ENCODE peak calls at places on chromosomes 13 and 19, in ten cellular contexts. C is pancreas; W is type B pancreatic cell; B is Panc1; R is body of pancreas; N is chondrocyte; F is adrenal gland; V is AG09309; A is ovary; S is CD8-positive, alpha-beta T cell. Q is an unnamed sample.

GRCh38 chr13:39462456-39462855 is 140.5 kb downstream of the LHFPL6 start:
- DNase-seq in S (no peak), F (no peak), A (no peak), N (no peak), W (no peak), V (peak; percentile 68), R (no peak), B (no peak), C (no peak), Q (no peak)

GRCh38 chr19:42267644-42268141 is 1.4 kb upstream of the CIC start:
- DNase-seq in F (no peak), V (no peak), C (peak; percentile 26), W (no peak), B (no peak), A (no peak), S (no peak), R (no peak), N (no peak), Q (no peak)

GRCh38 chr19:2782357-2782935 is 627 bp downstream of the SGTA start:
- DNase-seq in C (no peak), B (no peak), A (no peak), R (no peak), V (no peak), F (no peak), W (no peak), N (no peak), S (no peak), Q (no peak)

GRCh38 chr19:49554701-49555181 is 25.6 kb downstream of the NOSIP start:
- DNase-seq in F (peak; percentile 74), W (no peak), B (no peak), R (peak; percentile 36), V (no peak), C (no peak), A (no peak), N (no peak), S (no peak), Q (no peak)

GRCh38 chr19:58059681-58060080 is 599 bp downstream of the ZNF135 start:
- DNase-seq in S (no peak), W (no peak), F (no peak), B (no peak), R (peak; percentile 12), A (peak; percentile 41), N (no peak), V (no peak), C (no peak), Q (no peak)

GRCh38 chr13:67228909-67229308 is 1.2 kb downstream of the PCDH9 start:
- DNase-seq in W (no peak), V (no peak), S (no peak), A (no peak), C (no peak), N (no peak), F (no peak), R (no peak), B (no peak), Q (no peak)

GRCh38 chr19:17576758-17577532 is 21.5 kb downstream of the COLGALT1 start:
- DNase-seq in A (peak; percentile 47), R (no peak), S (no peak), F (no peak), W (peak; percentile 78), C (peak; percentile 74), N (no peak), V (no peak), B (no peak), Q (peak; percentile 19)

GRCh38 chr13:87887459-87888123 is 216.4 kb downstream of the SLITRK5 start:
- DNase-seq in W (no peak), C (no peak), B (no peak), A (no peak), V (no peak), N (no peak), R (no peak), F (no peak), S (no peak), Q (no peak)

GRCh38 chr13:110629735-110630134 is 14.4 kb downstream of the NAXD start:
- DNase-seq in R (no peak), B (no peak), A (no peak), F (peak; percentile 56), C (no peak), S (no peak), V (no peak), N (no peak), W (no peak), Q (no peak)

GRCh38 chr19:9850235-9850959 is 15.3 kb downstream of the PIN1 start:
- DNase-seq in A (no peak), V (no peak), S (no peak), B (no peak), C (no peak), W (no peak), F (no peak), N (no peak), R (no peak), Q (no peak)

GRCh38 chr13:48578516-48579166 is 45.8 kb upstream of the RCBTB2 start:
- DNase-seq in B (no peak), A (no peak), S (no peak), N (no peak), F (no peak), V (no peak), W (no peak), C (no peak), R (no peak), Q (no peak)

GRCh38 chr13:30572859-30573275 is 44.9 kb upstream of the USPL1 start:
- DNase-seq in W (no peak), F (no peak), V (no peak), S (no peak), A (no peak), R (no peak), C (no peak), B (no peak), N (no peak), Q (peak; percentile 41)

GRCh38 chr13:49258097-49258796 is 10.5 kb downstream of the CDADC1 start:
- DNase-seq in B (no peak), V (no peak), N (no peak), A (no peak), W (no peak), S (no peak), R (no peak), C (no peak), F (no peak), Q (peak; percentile 18)

GRCh38 chr19:5048091-5048726 is 79.3 kb downstream of the KDM4B start:
- DNase-seq in S (peak; percentile 37), V (no peak), W (peak; percentile 91), F (peak; percentile 92), C (peak; percentile 92), A (peak; percentile 85), N (no peak), R (peak; percentile 84), B (no peak), Q (peak; percentile 86)

GRCh38 chr19:10363789-10364281 is 16.5 kb downstream of the TYK2 start:
- DNase-seq in S (no peak), F (no peak), N (no peak), W (no peak), V (no peak), A (no peak), R (no peak), B (no peak), C (no peak), Q (no peak)

GRCh38 chr19:43754562-43755255 is at the start of gene SMG9:
- DNase-seq in C (peak; percentile 100), N (peak; percentile 100), F (peak; percentile 98), W (peak; percentile 100), B (peak; percentile 76), R (peak; percentile 98), S (peak; percentile 98), A (peak; percentile 99), V (peak; percentile 80), Q (peak; percentile 93)
- TF ChIP-seq CTCF in C (no peak), N (no peak), F (no peak), W (no peak), B (no peak), R (peak; percentile 27), S (no peak), A (peak; percentile 27), V (no peak), Q (no peak)

GRCh38 chr19:38263696-38264485 is 482 bp upstream of the SPINT2 start:
- DNase-seq in C (peak; percentile 99), R (peak; percentile 98), W (no peak), N (no peak), S (peak; percentile 70), B (no peak), F (peak; percentile 76), V (no peak), A (peak; percentile 70), Q (peak; percentile 80)

GRCh38 chr19:38262585-38263268 is 1.6 kb upstream of the SPINT2 start:
- DNase-seq in C (no peak), W (no peak), F (no peak), V (no peak), B (no peak), N (no peak), A (no peak), S (no peak), R (no peak), Q (no peak)

GRCh38 chr19:38265213-38265861 is 964 bp downstream of the SPINT2 start:
- DNase-seq in R (peak; percentile 47), B (no peak), V (no peak), A (no peak), S (no peak), C (no peak), N (no peak), F (no peak), W (no peak), Q (no peak)

GRCh38 chr19:38266070-38266469 is 1.7 kb downstream of the SPINT2 start:
- DNase-seq in R (no peak), C (no peak), N (no peak), F (no peak), W (no peak), V (no peak), S (no peak), A (no peak), B (no peak), Q (no peak)

GRCh38 chr19:38264486-38265212 is at the start of gene SPINT2:
- DNase-seq in S (peak; percentile 38), V (no peak), R (no peak), W (peak; percentile 89), A (peak; percentile 54), N (no peak), B (no peak), C (no peak), F (no peak), Q (peak; percentile 56)
- TF ChIP-seq CTCF in S (no peak), V (no peak), R (no peak), W (peak; percentile 23), A (no peak), N (no peak), B (no peak), C (no peak), F (no peak), Q (no peak)

GRCh38 chr19:46488551-46488950 is 7.1 kb downstream of the PNMA8B start:
- DNase-seq in R (no peak), W (no peak), V (no peak), C (peak; percentile 69), F (no peak), N (no peak), S (no peak), A (no peak), B (no peak), Q (no peak)
- TF ChIP-seq CTCF in R (no peak), W (no peak), V (no peak), C (no peak), F (no peak), N (no peak), S (no peak), A (no peak), B (no peak), Q (no peak)

DNA sequence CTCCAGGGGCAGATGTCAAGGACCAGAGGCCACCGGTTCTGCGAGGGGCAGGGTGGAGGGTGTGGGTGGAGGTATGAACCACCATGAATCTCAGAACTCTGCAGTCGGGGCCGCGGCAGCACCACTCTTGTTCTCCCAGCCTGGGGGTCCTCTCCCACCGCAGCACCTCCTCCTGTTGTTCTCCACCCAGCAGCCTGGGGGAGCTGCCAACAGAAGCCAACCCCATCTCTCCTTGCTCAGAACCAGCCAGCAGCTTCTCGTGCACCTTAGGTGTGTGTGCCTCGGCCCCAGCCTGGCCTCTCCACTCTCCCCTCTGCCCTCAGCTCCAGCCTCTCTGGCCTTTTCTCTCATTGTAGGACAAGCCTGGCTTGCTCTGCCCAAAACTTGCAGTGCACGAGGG is 31.9 kb upstream of the CCNE1 start:
- DNase-seq in V (no peak), R (no peak), W (no peak), N (no peak), S (no peak), A (no peak), B (no peak), C (no peak), F (no peak), Q (no peak)
- TF ChIP-seq CTCF in V (no peak), R (no peak), W (no peak), N (no peak), S (no peak), A (no peak), B (no peak), C (no peak), F (no peak), Q (no peak)